ENCODE peak calls at places on chromosomes 6 and 20, in four cellular contexts. N, E, Y and T are unnamed samples. For H3K4me1, the result is how much of the 10 kb centered on the place peaks cover.

GRCh38 chr6:160088069-160088773 is 33.4 kb upstream of the SLC22A1 start:
- DNase-seq in N (peak), E (peak), Y (peak), T (peak)

GRCh38 chr6:4872841-4873240 is 96.6 kb downstream of the CDYL start:
- DNase-seq in N (peak), Y (no peak), E (no peak), T (no peak)

GRCh38 chr6:6856538-6857523 is 250.9 kb upstream of the RREB1 start:
- DNase-seq in Y (no peak), N (peak), E (peak), T (peak)

GRCh38 chr20:24106155-24106800 is 117.7 kb upstream of the GGTLC1 start:
- DNase-seq in N (no peak), Y (no peak), E (no peak), T (no peak)

GRCh38 chr20:50303573-50304500 is 113.2 kb downstream of the CEBPB start:
- DNase-seq in E (peak), Y (no peak), N (peak), T (no peak)

GRCh38 chr6:126534418-126534817 is 194.5 kb downstream of the CENPW start:
- DNase-seq in Y (no peak), N (no peak), E (no peak), T (no peak)

GRCh38 chr6:72820153-72820552 is 198.3 kb downstream of the KCNQ5 start:
- DNase-seq in E (no peak), Y (no peak), N (no peak), T (no peak)

GRCh38 chr20:11777861-11778570 is 139.7 kb upstream of the BTBD3 start:
- DNase-seq in N (peak), Y (no peak), E (no peak), T (no peak)

GRCh38 chr20:56995635-56996075 is 270.8 kb downstream of the BMP7 start:
- DNase-seq in E (peak), Y (peak), N (no peak), T (peak)

GRCh38 chr6:168648240-168648639 is 207.3 kb downstream of the SMOC2 start:
- DNase-seq in N (no peak), Y (no peak), E (no peak), T (peak)

GRCh38 chr20:38032585-38033329 is 499 bp downstream of the TTI1 start:
- DNase-seq in N (no peak), E (no peak), Y (no peak), T (peak)

GRCh38 chr6:148611213-148611612 is 135.6 kb upstream of the UST start:
- DNase-seq in E (no peak), N (peak), Y (no peak), T (no peak)

GRCh38 chr6:167699141-167700036 is 127.3 kb upstream of the AFDN start:
- DNase-seq in E (no peak), N (peak), Y (no peak), T (peak)

GRCh38 chr6:80535914-80536565 is 429.6 kb downstream of the BCKDHB start:
- DNase-seq in E (no peak), Y (no peak), N (peak), T (no peak)

GRCh38 chr6:28258877-28259777 is at the start of gene NKAPL:
- DNase-seq in Y (no peak), N (no peak), E (peak), T (no peak)

GRCh38 chr6:77017537-77017936 is 445.8 kb downstream of the HTR1B start:
- DNase-seq in Y (no peak), E (no peak), N (no peak), T (no peak)

GRCh38 chr6:145844933-145845531 is 30.4 kb upstream of the FBXO30 start:
- DNase-seq in E (no peak), N (peak), Y (no peak), T (no peak)

GRCh38 chr6:151232899-151233298 is 6.9 kb upstream of the AKAP12 start:
- DNase-seq in N (no peak), E (no peak), Y (no peak), T (no peak)

GRCh38 chr6:48658910-48659309 is 547.9 kb upstream of the PTCHD4 start:
- DNase-seq in E (no peak), Y (no peak), N (no peak), T (no peak)

GRCh38 chr6:22657341-22657985 is 88.1 kb downstream of the HDGFL1 start:
- DNase-seq in E (no peak), Y (no peak), N (no peak), T (no peak)

GRCh38 chr6:121334299-121335104 is at the start of gene TBC1D32:
- DNase-seq in N (peak), E (peak), Y (peak), T (peak)
- H3K4me1 ChIP-seq in N (under half), E (under half), Y (under half), T (under half)

GRCh38 chr6:125363360-125364121 is 61.8 kb upstream of the HDDC2 start:
- DNase-seq in Y (peak), E (peak), N (peak), T (peak)
- H2BK12ac ChIP-seq in Y (peak), E (no peak), N (peak), T (peak)

GRCh38 chr20:63310265-63310971 is 17.4 kb downstream of the COL20A1 start:
- DNase-seq in N (no peak), Y (no peak), E (no peak), T (no peak)
- H4K8ac ChIP-seq in N (no peak), Y (peak), E (no peak), T (no peak)

DNA sequence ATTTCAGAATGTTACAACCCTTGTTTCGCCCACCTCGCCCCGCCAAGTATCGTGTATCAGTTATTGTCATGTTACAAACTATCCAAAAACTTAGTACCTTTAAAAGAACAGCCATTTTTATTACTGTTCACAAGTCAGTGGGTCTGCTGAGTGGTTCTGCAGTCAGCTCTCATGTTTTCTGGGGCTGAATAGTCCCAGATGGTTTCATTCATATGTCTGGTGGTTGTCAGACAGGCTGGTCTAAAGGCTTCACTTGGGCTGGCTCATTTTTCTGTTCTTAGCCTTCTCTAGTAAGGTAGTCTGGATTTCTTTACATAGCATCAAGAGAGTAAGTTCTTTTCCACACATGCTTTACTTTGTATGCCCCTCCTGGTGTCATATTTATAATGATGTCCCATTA is 8.6 kb downstream of the ZNF292 start:
- DNase-seq in E (no peak), Y (no peak), N (peak), T (no peak)
- H3K4me1 ChIP-seq in E (under half), Y (under half), N (under half), T (under half)

DNA sequence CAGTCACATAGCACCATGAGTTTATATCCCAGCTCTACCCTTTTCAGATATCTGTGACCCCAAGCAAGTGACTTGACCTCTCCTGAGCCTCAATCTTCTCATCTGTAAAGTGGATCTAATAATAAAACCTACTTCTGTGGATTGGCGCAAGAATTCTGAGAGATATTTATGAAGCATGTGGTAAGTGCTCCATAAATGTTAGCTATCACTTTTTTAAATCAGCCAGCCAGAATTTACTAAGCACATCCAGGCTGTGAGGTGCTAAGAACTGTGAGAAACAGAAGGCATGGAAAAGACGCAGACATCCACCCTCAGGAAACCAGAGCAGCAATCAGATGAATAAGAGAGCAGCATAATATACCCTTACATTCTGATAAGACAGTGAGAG is 863 bp downstream of the C20orf96 start:
- DNase-seq in E (no peak), N (no peak), Y (no peak), T (no peak)
- H2BK12ac ChIP-seq in E (no peak), N (no peak), Y (no peak), T (no peak)

DNA sequence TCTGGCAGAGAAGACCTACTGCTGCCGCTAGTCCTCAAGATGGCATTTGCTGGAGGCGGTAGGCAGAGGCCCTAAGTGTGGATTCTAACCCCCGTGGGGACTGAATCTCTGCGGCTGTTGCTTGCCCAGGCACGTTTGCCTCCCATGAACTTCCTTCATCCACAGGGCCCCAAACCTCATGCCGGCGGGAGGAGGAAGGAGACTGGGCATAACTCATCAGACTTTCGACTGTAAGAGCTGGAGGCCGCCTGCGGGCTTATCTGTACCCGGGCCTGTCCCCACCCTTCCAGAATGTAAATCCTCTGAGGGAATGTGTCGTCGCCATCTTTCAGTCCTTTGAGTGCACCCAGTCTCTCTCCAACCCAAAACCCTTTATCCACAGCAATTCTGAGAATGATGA is 990 bp downstream of the ZFP57 start:
- DNase-seq in E (no peak), N (no peak), Y (no peak), T (peak)
- H4K8ac ChIP-seq in E (no peak), N (no peak), Y (no peak), T (peak)

DNA sequence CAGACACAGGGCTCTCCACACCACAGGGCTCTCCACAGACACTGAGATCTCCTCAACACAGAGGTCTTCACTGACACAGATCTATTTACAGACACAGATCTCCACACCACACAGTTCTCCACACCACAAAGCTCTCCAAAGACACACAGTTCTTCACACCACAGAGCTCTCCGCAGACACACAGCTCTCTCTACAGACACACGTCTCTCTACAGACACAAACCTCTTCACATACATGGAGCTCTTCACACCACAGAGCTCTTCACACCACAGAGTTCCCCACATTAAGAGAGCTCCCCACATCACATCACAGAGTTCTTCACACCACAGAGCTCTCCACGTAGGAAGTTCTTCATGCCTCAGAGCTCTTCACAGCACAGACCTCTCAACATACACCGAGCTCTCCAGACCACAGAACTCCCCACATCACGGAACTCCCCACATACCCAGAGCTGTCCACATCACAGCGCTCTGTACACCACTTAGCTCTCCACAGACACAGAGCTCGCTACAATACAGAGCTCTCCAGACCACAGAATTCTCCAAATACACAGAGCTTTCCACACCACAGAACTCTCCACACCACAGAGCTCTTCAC is 53.9 kb downstream of the ERMARD start:
- DNase-seq in Y (no peak), N (no peak), E (no peak), T (no peak)
- H3K4me1 ChIP-seq in Y (under half), N (under half), E (under half), T (under half)